ENCODE peak calls at places on chromosomes 12 and 14, in five cellular contexts. A, R, E, B and P are unnamed samples.
A peak's percentile ranks its signal among the peaks of the same experiment; 100 is the strongest.

GRCh38 chr12:24895612-24896011 is 53.3 kb downstream of the BCAT1 start:
- DNase-seq in A (peak; percentile 74), R (no peak), E (no peak), B (peak; percentile 73), P (no peak)

GRCh38 chr14:44889600-44890479 is 71.9 kb downstream of the KLHL28 start:
- DNase-seq in A (peak; percentile 21), R (no peak), E (no peak), B (no peak), P (no peak)

GRCh38 chr14:49940805-49941421 is 48.0 kb downstream of the ARF6 start:
- DNase-seq in A (no peak), R (peak; percentile 66), E (no peak), B (peak; percentile 64), P (no peak)

GRCh38 chr12:42326466-42327226 is 679 bp downstream of the PPHLN1 start:
- DNase-seq in A (peak; percentile 32), R (peak; percentile 31), E (no peak), B (peak; percentile 27), P (no peak)

GRCh38 chr14:99564903-99565259 is 39.1 kb downstream of the CCDC85C start:
- DNase-seq in A (no peak), R (no peak), E (no peak), B (no peak), P (no peak)

GRCh38 chr12:71938728-71939385 is at the start of gene TPH2:
- DNase-seq in A (peak; percentile 58), R (peak; percentile 77), E (peak; percentile 31), B (peak; percentile 68), P (no peak)

GRCh38 chr12:63164911-63165310 is 13.9 kb upstream of the AVPR1A start:
- DNase-seq in A (no peak), R (no peak), E (no peak), B (no peak), P (no peak)

GRCh38 chr12:15996254-15996653 is 85.1 kb downstream of the DERA start:
- DNase-seq in A (peak; percentile 19), R (no peak), E (no peak), B (peak; percentile 41), P (no peak)

GRCh38 chr12:22828059-22828458 is 203.1 kb downstream of the ETNK1 start:
- DNase-seq in A (no peak), R (no peak), E (no peak), B (no peak), P (no peak)

GRCh38 chr12:47534695-47535094 is 171.1 kb downstream of the RPAP3 start:
- DNase-seq in A (peak; percentile 7), R (no peak), E (no peak), B (peak; percentile 32), P (no peak)

GRCh38 chr12:67431436-67432049 is 162.4 kb downstream of the CAND1 start:
- DNase-seq in A (no peak), R (no peak), E (no peak), B (peak; percentile 32), P (no peak)

GRCh38 chr12:117417004-117417403 is 55.6 kb upstream of the NOS1 start:
- DNase-seq in A (no peak), R (no peak), E (no peak), B (no peak), P (no peak)

GRCh38 chr14:93619176-93619793 is 169.0 kb downstream of the PRIMA1 start:
- DNase-seq in A (peak; percentile 58), R (peak; percentile 58), E (peak; percentile 48), B (peak; percentile 50), P (no peak)

GRCh38 chr12:2669560-2669959 is 125.2 kb upstream of the FKBP4 start:
- DNase-seq in A (no peak), R (no peak), E (no peak), B (no peak), P (no peak)

GRCh38 chr14:42779024-42779423 is 1172.3 kb downstream of the LRFN5 start:
- DNase-seq in A (peak; percentile 84), R (no peak), E (no peak), B (peak; percentile 10), P (no peak)

GRCh38 chr12:130960787-130961186 is 7.1 kb downstream of the ADGRD1 start:
- DNase-seq in A (no peak), R (no peak), E (no peak), B (no peak), P (no peak)

GRCh38 chr14:70619708-70620107 is 19.3 kb upstream of the MED6 start:
- DNase-seq in A (no peak), R (no peak), E (no peak), B (no peak), P (no peak)

GRCh38 chr14:67694791-67695393 is 672 bp downstream of the RDH11 start:
- DNase-seq in A (peak; percentile 92), R (peak; percentile 81), E (peak; percentile 95), B (peak; percentile 95), P (no peak)

GRCh38 chr14:101176535-101177205 is 273.1 kb upstream of the RTL1 start:
- DNase-seq in A (no peak), R (no peak), E (no peak), B (no peak), P (no peak)

GRCh38 chr12:19158909-19159308 is 29.4 kb downstream of the PLEKHA5 start:
- DNase-seq in A (peak; percentile 86), R (no peak), E (no peak), B (peak; percentile 65), P (no peak)

GRCh38 chr12:92735131-92735721 is 32.4 kb downstream of the PLEKHG7 start:
- DNase-seq in A (peak; percentile 98), R (no peak), E (no peak), B (peak; percentile 92), P (no peak)

GRCh38 chr12:109923481-109924245 is 23.6 kb downstream of the TCHP start:
- DNase-seq in A (no peak), R (no peak), E (no peak), B (no peak), P (no peak)

GRCh38 chr12:132000286-132000872 is 50.6 kb downstream of the EP400 start:
- DNase-seq in A (no peak), R (no peak), E (no peak), B (no peak), P (no peak)

GRCh38 chr12:4148418-4149056 is 125.0 kb upstream of the CCND2 start:
- DNase-seq in A (no peak), R (peak; percentile 71), E (no peak), B (no peak), P (no peak)

GRCh38 chr12:128727999-128728398 is 95.8 kb downstream of the SLC15A4 start:
- DNase-seq in A (no peak), R (no peak), E (no peak), B (no peak), P (no peak)

GRCh38 chr12:49798248-49798647 is 30.0 kb downstream of the NCKAP5L start:
- DNase-seq in A (no peak), R (no peak), E (no peak), B (no peak), P (no peak)

GRCh38 chr12:38906482-38907170 is 1.2 kb upstream of the CPNE8 start:
- DNase-seq in A (peak; percentile 17), R (no peak), E (peak; percentile 74), B (no peak), P (no peak)

GRCh38 chr12:95096852-95097251 is 23.4 kb upstream of the NR2C1 start:
- DNase-seq in A (no peak), R (no peak), E (no peak), B (peak; percentile 60), P (no peak)

GRCh38 chr14:100150932-100151587 is 8.4 kb downstream of the DEGS2 start:
- DNase-seq in A (no peak), R (no peak), E (no peak), B (no peak), P (no peak)

GRCh38 chr14:36056846-36057245 is 119.7 kb downstream of the PTCSC3 start:
- DNase-seq in A (no peak), R (no peak), E (no peak), B (no peak), P (no peak)

GRCh38 chr14:36055052-36055378 is 121.5 kb downstream of the PTCSC3 start:
- DNase-seq in A (no peak), R (no peak), E (no peak), B (no peak), P (no peak)

GRCh38 chr14:36057452-36058142 is 118.9 kb downstream of the PTCSC3 start:
- DNase-seq in A (no peak), R (no peak), E (peak; percentile 16), B (no peak), P (peak; percentile 28)

GRCh38 chr14:36054353-36055051 is 122.0 kb downstream of the PTCSC3 start:
- DNase-seq in A (no peak), R (no peak), E (no peak), B (no peak), P (no peak)

GRCh38 chr14:36055681-36056225 is 120.8 kb downstream of the PTCSC3 start:
- DNase-seq in A (no peak), R (no peak), E (no peak), B (no peak), P (no peak)
- H2AFZ ChIP-seq in A (no peak overlapping the region), R (no peak overlapping the region), E (no peak overlapping the region), B (no peak overlapping the region), P (no peak overlapping the region)

DNA sequence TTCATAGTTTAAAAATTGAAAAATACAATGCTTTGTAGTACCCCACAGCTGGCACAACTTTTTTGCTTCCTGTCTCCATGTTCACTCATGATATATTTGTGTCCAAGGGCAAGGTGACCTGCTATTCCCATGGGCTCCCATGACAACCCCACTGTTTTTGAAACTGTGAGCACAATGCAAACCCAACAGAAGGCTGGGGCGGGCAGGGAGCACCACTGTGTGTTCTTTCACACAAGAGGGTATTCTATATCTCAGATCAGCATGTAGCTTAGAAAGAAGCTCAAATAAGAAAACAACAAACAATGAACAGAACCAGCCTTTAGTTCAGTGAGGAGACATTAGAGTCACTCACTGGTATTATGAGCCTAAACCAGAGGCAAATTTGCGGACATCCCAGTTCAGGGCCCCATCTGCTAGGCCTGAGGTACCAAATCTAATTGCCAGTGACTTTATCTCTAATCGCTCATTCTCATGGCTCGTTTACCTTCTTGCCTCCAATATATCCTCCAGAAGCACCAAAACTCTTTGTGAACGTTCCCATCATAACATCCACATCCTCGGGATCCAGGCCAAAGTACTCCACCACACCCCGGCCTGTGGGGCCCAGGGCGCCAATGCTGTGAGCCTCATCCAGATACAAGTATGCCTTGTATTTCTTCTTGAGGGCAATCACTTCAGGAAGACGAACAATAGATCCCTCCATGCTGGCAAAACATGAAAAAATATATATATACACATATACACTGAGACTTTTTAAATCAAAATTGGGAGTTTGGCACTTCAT is 56.4 kb upstream of the ISM2 start:
- DNase-seq in A (no peak), R (no peak), E (no peak), B (no peak), P (no peak)
- H2AFZ ChIP-seq in A (no peak overlapping the region), R (no peak overlapping the region), E (no peak overlapping the region), B (no peak overlapping the region), P (no peak overlapping the region)

DNA sequence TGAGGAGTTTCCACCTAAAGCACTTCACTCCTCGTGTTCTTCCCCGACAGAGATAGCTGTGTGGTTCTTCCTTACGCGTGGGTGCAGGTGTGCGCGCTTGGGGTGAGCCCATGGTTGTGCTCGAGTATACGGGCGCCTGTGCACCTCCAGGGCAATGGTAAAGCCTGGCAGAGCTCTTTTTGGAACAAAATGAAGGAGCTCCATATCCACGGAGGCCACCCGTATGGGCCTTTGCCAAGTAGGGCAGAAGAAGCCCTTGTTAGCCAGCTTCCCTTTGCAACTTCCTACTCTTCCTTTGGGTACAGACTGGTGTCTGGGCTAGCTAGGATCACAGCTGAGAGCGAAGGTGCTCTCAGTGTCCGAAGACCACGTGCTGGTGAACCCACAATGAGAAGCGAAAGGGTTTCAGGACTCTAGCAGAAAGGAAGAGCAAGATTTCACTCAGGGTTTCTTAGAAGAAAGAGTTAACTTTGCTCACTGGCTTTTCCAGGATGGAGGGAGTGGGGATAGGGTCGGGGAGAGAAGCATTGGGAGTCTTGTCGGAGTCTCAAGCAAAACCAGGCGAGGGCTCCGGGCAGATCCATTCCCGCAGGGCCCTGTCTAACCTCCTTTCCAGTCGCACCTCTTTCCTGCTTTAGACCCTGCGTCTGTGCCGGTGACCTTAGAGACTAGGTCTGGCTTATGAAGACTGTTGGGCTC is 977 bp upstream of the LRFN5 start:
- DNase-seq in A (peak; percentile 61), R (no peak), E (no peak), B (peak; percentile 46), P (no peak)
- H2AFZ ChIP-seq in A (peak overlapping the region; percentile 11), R (no peak overlapping the region), E (no peak overlapping the region), B (peak overlapping the region; percentile 93), P (no peak overlapping the region)

GRCh38 chr14:85131523-85131922 is 398.4 kb upstream of the FLRT2 start:
- DNase-seq in A (no peak), R (peak; percentile 0), E (no peak), B (no peak), P (no peak)
- H2AFZ ChIP-seq in A (no peak overlapping the region), R (no peak overlapping the region), E (no peak overlapping the region), B (no peak overlapping the region), P (no peak overlapping the region)